ENCODE peak calls at places on chromosome 6, in nine cellular contexts. U, N, C, K, D, I, Y, E and W are unnamed samples.

GRCh38 chr6:89146748-89147715 is 1.2 kb downstream of the PM20D2 start:
- DNase-seq in Y (peak; percentile 34), I (no peak), D (peak; percentile 39), U (no peak), C (no peak), E (peak; percentile 18), N (no peak), K (no peak), W (no peak)

GRCh38 chr6:41199427-41200246 is 1.3 kb downstream of the TREML2 start:
- DNase-seq in C (no peak), K (no peak), D (no peak), N (no peak), I (no peak), U (no peak), E (no peak), Y (no peak), W (no peak)

GRCh38 chr6:150651808-150652473 is 52.3 kb downstream of the PLEKHG1 start:
- DNase-seq in K (no peak), N (no peak), U (no peak), E (no peak), Y (no peak), D (no peak), I (no peak), C (no peak), W (no peak)

GRCh38 chr6:150211700-150212615 is 69.1 kb downstream of the PPP1R14C start:
- DNase-seq in N (no peak), I (no peak), Y (no peak), D (peak; percentile 84), C (no peak), U (no peak), K (no peak), E (no peak), W (no peak)

GRCh38 chr6:154197176-154197850 is 158.3 kb downstream of the OPRM1 start:
- DNase-seq in I (no peak), C (no peak), N (peak; percentile 82), E (no peak), U (no peak), Y (no peak), D (peak; percentile 38), K (no peak), W (no peak)

GRCh38 chr6:146315321-146316254 is 228.0 kb upstream of the RAB32 start:
- DNase-seq in Y (no peak), N (no peak), C (no peak), K (no peak), E (no peak), I (no peak), U (no peak), D (no peak), W (no peak)

GRCh38 chr6:88547768-88548167 is 381.6 kb upstream of the CNR1 start:
- DNase-seq in C (no peak), N (no peak), K (no peak), U (no peak), E (no peak), Y (no peak), I (no peak), D (peak; percentile 7), W (no peak)

GRCh38 chr6:147504848-147505247 is 3.6 kb upstream of the SAMD5 start:
- DNase-seq in I (no peak), Y (no peak), N (no peak), C (no peak), K (no peak), U (no peak), E (no peak), D (no peak), W (no peak)

GRCh38 chr6:155152211-155153076 is 111.4 kb upstream of the CLDN20 start:
- DNase-seq in C (no peak), E (no peak), N (no peak), K (no peak), U (no peak), I (no peak), D (no peak), Y (no peak), W (no peak)

GRCh38 chr6:8017276-8017701 is 46.9 kb downstream of the BLOC1S5 start:
- DNase-seq in K (no peak), Y (no peak), U (no peak), C (no peak), D (no peak), I (no peak), N (no peak), E (no peak), W (no peak)

GRCh38 chr6:141963543-141964295 is 169.0 kb upstream of the GJE1 start:
- DNase-seq in I (no peak), E (no peak), Y (no peak), U (no peak), D (peak; percentile 71), N (no peak), K (no peak), C (no peak), W (no peak)

GRCh38 chr6:11758878-11759277 is 19.7 kb downstream of the ADTRP start:
- DNase-seq in Y (no peak), K (no peak), U (no peak), I (no peak), N (no peak), C (no peak), E (no peak), D (peak; percentile 24), W (no peak)

GRCh38 chr6:13332349-13332706 is 4.0 kb upstream of the TBC1D7 start:
- DNase-seq in Y (no peak), K (no peak), N (no peak), I (no peak), D (no peak), C (no peak), U (no peak), E (no peak), W (no peak)

GRCh38 chr6:89555751-89556150 is 82.8 kb downstream of the LYRM2 start:
- DNase-seq in U (no peak), K (no peak), E (no peak), N (no peak), C (no peak), Y (no peak), I (no peak), D (no peak), W (no peak)

GRCh38 chr6:87151786-87152527 is 3.4 kb upstream of the ZNF292 start:
- DNase-seq in K (peak; percentile 80), N (no peak), I (peak; percentile 76), D (peak; percentile 36), U (peak; percentile 71), E (no peak), Y (peak; percentile 58), C (peak; percentile 73), W (peak; percentile 73)

DNA sequence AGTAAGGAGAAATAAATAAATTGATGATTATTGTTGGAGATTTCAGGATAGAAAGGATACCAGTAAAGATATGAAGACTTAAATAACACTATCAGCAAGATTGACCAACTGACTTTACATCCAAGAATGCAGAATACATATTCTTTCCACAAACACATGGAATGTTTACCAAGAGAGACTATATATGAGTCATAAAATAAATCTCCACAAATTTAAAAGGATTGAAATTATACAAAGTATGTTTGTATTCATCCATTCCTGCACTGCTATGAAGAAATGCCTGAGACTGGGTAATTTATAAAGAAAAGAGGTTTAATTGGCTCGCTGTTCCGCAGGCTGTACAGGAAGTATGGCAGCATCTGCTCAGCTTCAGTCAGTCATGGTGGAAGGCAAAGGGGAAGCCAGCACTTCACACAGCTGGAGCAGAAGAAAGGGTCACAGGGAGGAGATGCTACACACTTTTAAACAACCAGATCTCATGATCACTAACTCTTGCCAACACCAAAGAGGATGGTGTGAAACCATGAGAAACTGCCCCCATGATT is 56.7 kb upstream of the TNFRSF21 start:
- DNase-seq in I (no peak), E (no peak), N (no peak), U (no peak), K (no peak), D (peak; percentile 8), C (no peak), Y (no peak), W (no peak)
- TF ChIP-seq CTCF in I (no peak), E (no peak), N (no peak), U (no peak), K (no peak), D (no peak), C (no peak), Y (no peak), W (no peak)

GRCh38 chr6:25032964-25033363 is 97.2 kb upstream of the RIPOR2 start:
- DNase-seq in C (no peak), D (no peak), E (no peak), U (no peak), N (no peak), K (no peak), I (no peak), Y (no peak), W (no peak)

GRCh38 chr6:25038300-25038699 is 102.5 kb upstream of the RIPOR2 start:
- DNase-seq in C (no peak), Y (no peak), I (no peak), E (no peak), N (no peak), D (no peak), K (no peak), U (no peak), W (no peak)

GRCh38 chr6:25035451-25036435 is 100.0 kb upstream of the RIPOR2 start:
- DNase-seq in N (no peak), Y (peak; percentile 12), C (no peak), U (no peak), E (no peak), K (no peak), I (no peak), D (no peak), W (no peak)

GRCh38 chr6:25036461-25036860 is 100.7 kb upstream of the RIPOR2 start:
- DNase-seq in Y (no peak), I (no peak), K (no peak), D (no peak), E (no peak), U (no peak), N (no peak), C (no peak), W (no peak)

DNA sequence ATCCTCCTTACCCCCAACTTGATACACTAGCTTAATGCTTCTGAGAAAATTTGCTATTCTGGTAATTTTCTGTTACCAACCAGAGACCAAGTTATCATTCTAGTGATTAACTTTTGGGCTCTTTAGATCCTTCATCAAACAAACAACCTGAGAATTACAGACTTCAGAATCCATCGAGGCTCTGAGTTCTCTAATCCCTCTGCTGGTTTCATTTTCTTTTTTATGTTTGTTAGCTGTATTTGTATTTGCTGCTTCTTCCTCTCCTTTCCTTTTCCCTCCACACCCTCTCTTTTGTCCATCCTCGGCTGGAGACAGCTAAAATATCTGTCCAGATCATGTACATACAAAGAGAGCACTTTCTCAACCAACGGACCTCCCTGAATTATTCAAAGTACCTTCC is 98.7 kb upstream of the RIPOR2 start:
- DNase-seq in N (no peak), Y (no peak), K (no peak), C (no peak), U (no peak), I (no peak), E (no peak), D (no peak), W (no peak)
- H3K4me3 ChIP-seq in N (no peak overlapping the region), Y (no peak overlapping the region), K (no peak overlapping the region), C (no peak overlapping the region), U (peak overlapping the region; percentile 27), I (peak overlapping the region; percentile 31), E (no peak overlapping the region), D (no peak overlapping the region), W (no peak overlapping the region)

GRCh38 chr6:123380257-123380656 is 256.5 kb downstream of the TRDN start:
- DNase-seq in E (no peak), U (no peak), C (no peak), I (no peak), K (no peak), N (peak; percentile 3), Y (peak; percentile 67), D (peak; percentile 48), W (no peak)

GRCh38 chr6:123383718-123384117 is 253.0 kb downstream of the TRDN start:
- DNase-seq in U (no peak), Y (no peak), C (no peak), N (no peak), K (no peak), D (no peak), I (no peak), E (no peak), W (no peak)
- TF ChIP-seq CTCF in U (no peak), Y (no peak), C (no peak), N (no peak), K (no peak), D (no peak), I (no peak), E (no peak), W (no peak)

GRCh38 chr6:37207903-37208456 is 38.0 kb downstream of the PIM1 start:
- DNase-seq in U (peak; percentile 81), I (peak; percentile 90), D (peak; percentile 90), Y (peak; percentile 77), K (peak; percentile 85), N (peak; percentile 60), E (peak; percentile 77), C (peak; percentile 80), W (peak; percentile 93)
- H3K4me3 ChIP-seq in U (no peak overlapping the region), I (no peak overlapping the region), D (no peak overlapping the region), Y (no peak overlapping the region), K (no peak overlapping the region), N (no peak overlapping the region), E (no peak overlapping the region), C (no peak overlapping the region), W (no peak overlapping the region)